ENCODE peak calls at places on chromosomes 3 and 15, in four cellular contexts. Q, L, V and S are unnamed samples. For H3K4me1, the result is how much of the 10 kb centered on the place peaks cover.

GRCh38 chr3:17420668-17421067 is 321.8 kb downstream of the TBC1D5 start:
- DNase-seq in Q (no peak), L (no peak), V (no peak), S (no peak)

GRCh38 chr3:123694377-123695147 is 109.7 kb upstream of the HACD2 start:
- DNase-seq in Q (no peak), L (no peak), V (no peak), S (no peak)

GRCh38 chr3:128745742-128746141 is 19.8 kb downstream of the RAB7A start:
- DNase-seq in Q (no peak), L (no peak), V (no peak), S (no peak)

GRCh38 chr3:31448035-31448881 is 84.5 kb upstream of the STT3B start:
- DNase-seq in Q (no peak), L (no peak), V (peak), S (peak)

GRCh38 chr3:174891524-174892203 is 32.5 kb downstream of the NAALADL2 start:
- DNase-seq in Q (no peak), L (no peak), V (no peak), S (no peak)

GRCh38 chr3:168197162-168197561 is 101.4 kb upstream of the GOLIM4 start:
- DNase-seq in Q (no peak), L (no peak), V (no peak), S (no peak)

GRCh38 chr3:37622999-37623883 is 238.4 kb upstream of the CTDSPL start:
- DNase-seq in Q (no peak), L (no peak), V (no peak), S (no peak)

GRCh38 chr15:67048281-67049279 is 16.8 kb upstream of the SMAD3 start:
- DNase-seq in Q (no peak), L (peak), V (peak), S (no peak)

GRCh38 chr3:73523661-73524060 is 101.1 kb downstream of the PDZRN3 start:
- DNase-seq in Q (no peak), L (no peak), V (no peak), S (no peak)

GRCh38 chr3:58150800-58151199 is 60.0 kb downstream of the DNASE1L3 start:
- DNase-seq in Q (no peak), L (no peak), V (no peak), S (no peak)

GRCh38 chr3:182121424-182121823 is 409.7 kb downstream of the SOX2 start:
- DNase-seq in Q (no peak), L (no peak), V (no peak), S (no peak)

GRCh38 chr15:91866971-91867372 is 13.5 kb downstream of the SLCO3A1 start:
- DNase-seq in Q (no peak), L (peak), V (peak), S (no peak)

GRCh38 chr15:71748327-71748726 is 62.0 kb upstream of the NR2E3 start:
- DNase-seq in Q (no peak), L (no peak), V (no peak), S (no peak)

GRCh38 chr3:179852117-179852886 is 184.4 kb downstream of the PEX5L start:
- DNase-seq in Q (no peak), L (no peak), V (no peak), S (no peak)

GRCh38 chr3:111667621-111668239 is 72.6 kb upstream of the ZBED2 start:
- DNase-seq in Q (no peak), L (peak), V (no peak), S (peak)

GRCh38 chr3:131526801-131527347 is 24.1 kb upstream of the MRPL3 start:
- DNase-seq in Q (no peak), L (no peak), V (peak), S (no peak)

GRCh38 chr3:16837602-16838001 is 47.2 kb upstream of the PLCL2 start:
- DNase-seq in Q (no peak), L (no peak), V (no peak), S (no peak)

GRCh38 chr15:73994912-73995622 is 551 bp downstream of the PML start:
- DNase-seq in Q (no peak), L (no peak), V (peak), S (no peak)

GRCh38 chr15:91855684-91856553 is 2.4 kb downstream of the SLCO3A1 start:
- DNase-seq in Q (no peak), L (no peak), V (peak), S (no peak)

GRCh38 chr15:66099950-66100671 is 153.4 kb downstream of the MEGF11 start:
- DNase-seq in Q (no peak), L (no peak), V (peak), S (no peak)

GRCh38 chr3:106140471-106140870 is 271.7 kb upstream of the CBLB start:
- DNase-seq in Q (no peak), L (no peak), V (no peak), S (no peak)

GRCh38 chr3:119362010-119362409 is 67.8 kb downstream of the ARHGAP31 start:
- DNase-seq in Q (no peak), L (no peak), V (no peak), S (no peak)
- H3K4me1 ChIP-seq in Q (under half), L (under half), V (under half), S (under half)

GRCh38 chr15:58297639-58298038 is 134.2 kb upstream of the LIPC start:
- DNase-seq in Q (no peak), L (no peak), V (no peak), S (no peak)
- H3K4me1 ChIP-seq in Q (under half), L (under half), V (under half), S (under half)

DNA sequence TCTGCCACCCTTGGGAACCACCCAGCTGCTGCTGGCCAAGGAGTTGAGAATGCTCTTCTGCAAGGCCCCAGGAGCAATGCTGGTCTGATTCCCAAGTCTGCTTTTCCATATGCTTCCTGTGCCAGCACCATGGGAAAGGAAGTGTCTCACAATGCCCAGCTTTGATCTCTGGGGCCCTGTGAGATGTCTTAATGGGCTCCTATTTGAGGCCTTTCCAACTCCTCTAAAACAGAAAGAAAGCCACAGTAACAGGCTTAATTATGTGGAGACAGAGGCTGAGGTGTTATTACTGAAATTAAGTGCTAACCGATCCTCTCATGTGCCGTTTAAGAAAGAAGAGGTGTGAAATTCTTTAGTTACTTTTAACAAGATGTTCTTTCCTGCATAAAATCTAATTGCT is 4.5 kb downstream of the EOGT start:
- DNase-seq in Q (no peak), L (no peak), V (no peak), S (no peak)
- H3K4me1 ChIP-seq in Q (under half), L (under half), V (under half), S (under half)

DNA sequence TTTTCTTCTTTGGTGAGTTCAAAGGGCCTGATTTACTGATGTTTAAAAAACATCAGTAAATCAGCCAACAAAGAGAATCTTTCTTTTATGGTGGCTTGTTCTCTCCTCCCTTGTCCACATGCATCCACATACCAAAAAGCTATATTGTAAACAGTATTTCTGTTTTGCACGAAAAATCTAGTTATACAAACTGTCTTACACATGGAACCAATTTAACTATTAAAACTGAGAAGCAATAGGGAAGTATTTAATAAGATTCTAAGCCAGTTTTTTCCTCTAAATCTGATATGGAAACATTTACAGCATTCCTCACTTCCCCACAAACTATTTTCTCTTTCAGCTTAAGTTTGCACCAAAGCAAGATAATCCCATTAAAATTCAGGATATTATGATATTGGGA is 110.8 kb upstream of the ICE2 start:
- DNase-seq in Q (no peak), L (no peak), V (no peak), S (no peak)
- H3K4me1 ChIP-seq in Q (half or more), L (under half), V (under half), S (half or more)

GRCh38 chr3:167167491-167167890 is 212.6 kb downstream of the ZBBX start:
- DNase-seq in Q (no peak), L (no peak), V (no peak), S (no peak)
- H3K4me1 ChIP-seq in Q (under half), L (under half), V (under half), S (under half)

GRCh38 chr15:58585668-58586461 is 154.1 kb downstream of the LIPC start:
- DNase-seq in Q (no peak), L (no peak), V (no peak), S (no peak)

GRCh38 chr15:58590236-58590635 is 158.4 kb downstream of the LIPC start:
- DNase-seq in Q (no peak), L (no peak), V (no peak), S (no peak)

GRCh38 chr15:58587481-58587880 is 155.7 kb downstream of the LIPC start:
- DNase-seq in Q (no peak), L (no peak), V (no peak), S (no peak)

GRCh38 chr15:58589047-58589446 is 157.3 kb downstream of the LIPC start:
- DNase-seq in Q (no peak), L (no peak), V (no peak), S (no peak)

GRCh38 chr15:58588096-58588495 is 156.3 kb downstream of the LIPC start:
- DNase-seq in Q (no peak), L (no peak), V (no peak), S (no peak)
- H3K4me1 ChIP-seq in Q (under half), L (under half), V (under half), S (under half)

GRCh38 chr3:9175421-9175820 is 74.0 kb downstream of the SRGAP3 start:
- DNase-seq in Q (no peak), L (no peak), V (no peak), S (no peak)

GRCh38 chr3:9169951-9170850 is 79.2 kb downstream of the SRGAP3 start:
- DNase-seq in Q (no peak), L (no peak), V (no peak), S (no peak)

GRCh38 chr3:9170851-9171160 is 78.6 kb downstream of the SRGAP3 start:
- DNase-seq in Q (no peak), L (no peak), V (no peak), S (no peak)

GRCh38 chr3:9173445-9173844 is 76.0 kb downstream of the SRGAP3 start:
- DNase-seq in Q (no peak), L (no peak), V (no peak), S (no peak)

GRCh38 chr3:9172851-9173320 is 76.6 kb downstream of the SRGAP3 start:
- DNase-seq in Q (no peak), L (no peak), V (no peak), S (no peak)
- H3K4me1 ChIP-seq in Q (under half), L (under half), V (under half), S (under half)

GRCh38 chr15:68794869-68795268 is 25.8 kb downstream of the ANP32A start:
- DNase-seq in Q (no peak), L (no peak), V (no peak), S (no peak)

GRCh38 chr15:68794307-68794706 is 26.4 kb downstream of the ANP32A start:
- DNase-seq in Q (no peak), L (no peak), V (no peak), S (no peak)

GRCh38 chr15:68792901-68793766 is 27.6 kb downstream of the ANP32A start:
- DNase-seq in Q (no peak), L (no peak), V (peak), S (no peak)

GRCh38 chr15:68795298-68795848 is 25.3 kb downstream of the ANP32A start:
- DNase-seq in Q (peak), L (peak), V (peak), S (peak)

DNA sequence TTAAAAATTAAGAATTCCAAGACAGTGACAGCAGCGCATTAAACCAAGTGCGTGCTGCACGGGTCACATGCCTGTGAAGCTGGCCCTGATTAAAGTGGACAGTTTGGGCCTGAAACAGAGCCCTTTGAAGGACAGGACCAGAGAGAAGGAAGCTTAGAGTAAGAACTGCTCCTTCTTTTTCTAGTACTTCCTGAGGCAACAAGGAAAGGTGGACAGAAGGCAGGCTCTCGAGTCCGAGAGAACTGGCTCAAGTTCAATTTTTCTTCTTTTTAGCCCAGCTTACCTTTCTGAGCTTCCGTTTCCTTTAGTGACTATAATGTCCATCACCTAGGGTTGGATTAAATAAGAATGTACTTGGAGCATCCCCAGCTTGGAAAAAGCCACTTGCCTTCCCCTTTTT is 26.9 kb downstream of the ANP32A start:
- DNase-seq in Q (no peak), L (no peak), V (no peak), S (no peak)
- H3K4me1 ChIP-seq in Q (half or more), L (under half), V (half or more), S (half or more)